ENCODE peak calls at places on chromosomes 3 and 15, in nine cellular contexts. M is PC-3; Y is non-pigmented ciliary epithelial cell; Z is amniotic stem cell; G is stomach; P is RKO; J is activated gamma-delta T cell treated with anti-CD3 and anti-CD28 coated beads, Interleukin-2, amount 50 U/mL, for 16 hours; E is C1 segment of cervical spinal cord; B is NCI-H774. Q is an unnamed sample.

GRCh38 chr3:142319094-142319493 is 93.7 kb upstream of the GK5 start:
- DNase-seq in J (no peak), Y (peak; percentile 24), Z (no peak), B (no peak), M (peak; percentile 76), P (peak; percentile 27), G (no peak), E (no peak), Q (no peak)

GRCh38 chr3:5188419-5189405 is 1.2 kb downstream of the EDEM1 start:
- DNase-seq in E (no peak), J (peak; percentile 25), G (peak; percentile 65), P (peak; percentile 68), M (peak; percentile 49), B (peak; percentile 8), Y (no peak), Z (no peak), Q (peak; percentile 11)

GRCh38 chr15:47331796-47332480 is 385.4 kb upstream of the SEMA6D start:
- DNase-seq in B (peak; percentile 60), Z (no peak), Y (no peak), M (peak; percentile 48), G (no peak), E (no peak), P (no peak), J (no peak), Q (no peak)

GRCh38 chr3:72633101-72633500 is 215.1 kb downstream of the SHQ1 start:
- DNase-seq in B (no peak), E (no peak), M (peak; percentile 39), Z (no peak), P (no peak), J (no peak), G (no peak), Y (no peak), Q (no peak)

GRCh38 chr3:66452247-66453040 is 48.4 kb downstream of the LRIG1 start:
- DNase-seq in G (no peak), Y (no peak), E (no peak), J (no peak), M (no peak), P (no peak), Z (no peak), B (no peak), Q (no peak)

GRCh38 chr15:28004143-28005003 is 94.7 kb downstream of the OCA2 start:
- DNase-seq in Y (no peak), E (no peak), G (no peak), J (no peak), M (no peak), B (no peak), P (no peak), Z (no peak), Q (no peak)

GRCh38 chr3:97235611-97236315 is 421.4 kb downstream of the EPHA6 start:
- DNase-seq in B (no peak), G (no peak), Z (no peak), Y (no peak), J (no peak), M (peak; percentile 43), E (no peak), P (no peak), Q (peak; percentile 5)

GRCh38 chr3:16174389-16174788 is at the start of gene GALNT15:
- DNase-seq in G (peak; percentile 69), B (no peak), E (peak; percentile 81), M (no peak), J (no peak), P (no peak), Z (peak; percentile 82), Y (peak; percentile 77), Q (no peak)

GRCh38 chr15:91866371-91866905 is 12.9 kb downstream of the SLCO3A1 start:
- DNase-seq in B (no peak), M (no peak), G (no peak), J (no peak), Y (no peak), Z (no peak), P (no peak), E (no peak), Q (peak; percentile 96)

GRCh38 chr3:27939510-27939909 is 217.4 kb upstream of the EOMES start:
- DNase-seq in B (no peak), G (no peak), E (no peak), M (no peak), Y (no peak), P (no peak), Z (no peak), J (no peak), Q (no peak)

GRCh38 chr15:28919201-28919627 is 33.4 kb downstream of the APBA2 start:
- DNase-seq in E (no peak), Z (no peak), P (no peak), Y (no peak), J (no peak), M (peak; percentile 43), G (no peak), B (no peak), Q (peak; percentile 14)

GRCh38 chr3:49295489-49296058 is 18.5 kb upstream of the C3orf62 start:
- DNase-seq in B (no peak), G (no peak), E (no peak), Z (no peak), M (peak; percentile 65), Y (no peak), P (peak; percentile 34), J (no peak), Q (no peak)

GRCh38 chr3:69500604-69501003 is 114.7 kb upstream of the FRMD4B start:
- DNase-seq in B (no peak), P (no peak), E (no peak), J (no peak), Y (no peak), Z (no peak), M (no peak), G (no peak), Q (no peak)

GRCh38 chr3:14540209-14540575 is at the start of gene GRIP2:
- DNase-seq in M (no peak), Y (no peak), J (no peak), B (no peak), E (no peak), G (no peak), P (no peak), Z (no peak), Q (no peak)

GRCh38 chr3:125647318-125648014 is 52.2 kb upstream of the OSBPL11 start:
- DNase-seq in Z (no peak), G (peak; percentile 61), Y (no peak), M (peak; percentile 45), E (no peak), J (no peak), B (peak; percentile 8), P (no peak), Q (peak; percentile 96)

GRCh38 chr3:112654979-112655378 is 14.0 kb upstream of the CCDC80 start:
- DNase-seq in B (no peak), J (no peak), E (no peak), G (no peak), Z (no peak), M (no peak), P (no peak), Y (no peak), Q (no peak)

GRCh38 chr3:33372218-33373081 is 67.8 kb downstream of the UBP1 start:
- DNase-seq in Z (peak; percentile 39), E (peak; percentile 14), Y (no peak), J (peak; percentile 2), P (peak; percentile 77), M (peak; percentile 84), G (peak; percentile 45), B (peak; percentile 2), Q (peak; percentile 62)

GRCh38 chr3:153752405-153753027 is 368.7 kb upstream of the ARHGEF26 start:
- DNase-seq in P (no peak), E (no peak), B (peak; percentile 74), G (no peak), M (peak; percentile 66), Z (no peak), Y (no peak), J (no peak), Q (no peak)

Q was measured in RWPE1.